ENCODE peak calls at places on chromosomes 16 and 17, in seven cellular contexts. U is HCT116, L is K562, T is HepG2, P is H1, K is SK-N-SH, X is GM12878. B is an unnamed sample.
A peak's percentile ranks its signal among the peaks of the same experiment; 100 is the strongest.

GRCh38 chr17:64736804-64737492 is 74.8 kb upstream of the SMURF2 start:
- DNase-seq in X (no peak), U (peak; percentile 61), K (peak; percentile 30), T (peak; percentile 51), P (peak; percentile 55), L (no peak), B (peak; percentile 64)

GRCh38 chr17:77343031-77343866 is 202.5 kb downstream of the SEC14L1 start:
- DNase-seq in U (no peak), T (no peak), X (no peak), K (no peak), L (no peak), P (no peak), B (no peak)

GRCh38 chr17:63477471-63478440 is 895 bp downstream of the ACE start:
- DNase-seq in P (no peak), X (no peak), U (no peak), K (peak; percentile 74), T (no peak), L (no peak), B (peak; percentile 53)

GRCh38 chr17:305090-305976 is 47.3 kb downstream of the RPH3AL start:
- DNase-seq in T (no peak), L (no peak), K (no peak), U (no peak), P (no peak), X (no peak), B (peak; percentile 29)

GRCh38 chr16:12917653-12918052 is 16.3 kb downstream of the SHISA9 start:
- DNase-seq in X (no peak), L (no peak), K (no peak), U (no peak), T (no peak), P (no peak), B (no peak)

GRCh38 chr17:72107100-72107499 is 13.7 kb upstream of the SOX9 start:
- DNase-seq in T (no peak), K (no peak), L (no peak), X (no peak), P (no peak), U (no peak), B (no peak)

GRCh38 chr17:65518256-65518655 is 43.2 kb downstream of the AXIN2 start:
- DNase-seq in P (no peak), X (no peak), K (no peak), L (no peak), U (no peak), T (no peak), B (no peak)

GRCh38 chr16:21218135-21218534 is 6.8 kb upstream of the ZP2 start:
- DNase-seq in X (no peak), T (peak; percentile 52), U (no peak), P (no peak), L (no peak), K (no peak), B (no peak)

GRCh38 chr16:73793286-73793685 is 503.3 kb upstream of the PSMD7 start:
- DNase-seq in L (no peak), K (no peak), P (no peak), U (no peak), X (no peak), T (no peak), B (no peak)

GRCh38 chr17:6545291-6545690 is 11.1 kb downstream of the PITPNM3 start:
- DNase-seq in K (no peak), T (no peak), U (no peak), L (no peak), P (no peak), X (no peak), B (no peak)

GRCh38 chr16:19840524-19841110 is 44.0 kb downstream of the GPRC5B start:
- DNase-seq in X (no peak), T (no peak), P (no peak), K (no peak), L (no peak), U (no peak), B (no peak)

GRCh38 chr17:60305141-60305540 is 86.8 kb downstream of the USP32 start:
- DNase-seq in L (no peak), U (no peak), T (peak; percentile 39), P (no peak), X (peak; percentile 59), K (no peak), B (no peak)

GRCh38 chr16:9739301-9739700 is 442.9 kb downstream of the GRIN2A start:
- DNase-seq in X (no peak), K (no peak), L (no peak), U (no peak), T (no peak), P (no peak), B (no peak)

GRCh38 chr17:35088647-35088910 is 25.1 kb upstream of the RFFL start:
- DNase-seq in K (no peak), P (peak; percentile 80), T (no peak), U (peak; percentile 42), X (no peak), L (peak; percentile 23), B (no peak)

GRCh38 chr16:63856537-63856936 is 1265.3 kb downstream of the CDH11 start:
- DNase-seq in X (no peak), L (no peak), K (no peak), U (no peak), P (no peak), T (no peak), B (no peak)

GRCh38 chr17:76497979-76498885 is 3.0 kb downstream of the RHBDF2 start:
- DNase-seq in K (peak; percentile 96), P (peak; percentile 59), L (no peak), X (no peak), U (no peak), T (peak; percentile 55), B (peak; percentile 73)

DNA sequence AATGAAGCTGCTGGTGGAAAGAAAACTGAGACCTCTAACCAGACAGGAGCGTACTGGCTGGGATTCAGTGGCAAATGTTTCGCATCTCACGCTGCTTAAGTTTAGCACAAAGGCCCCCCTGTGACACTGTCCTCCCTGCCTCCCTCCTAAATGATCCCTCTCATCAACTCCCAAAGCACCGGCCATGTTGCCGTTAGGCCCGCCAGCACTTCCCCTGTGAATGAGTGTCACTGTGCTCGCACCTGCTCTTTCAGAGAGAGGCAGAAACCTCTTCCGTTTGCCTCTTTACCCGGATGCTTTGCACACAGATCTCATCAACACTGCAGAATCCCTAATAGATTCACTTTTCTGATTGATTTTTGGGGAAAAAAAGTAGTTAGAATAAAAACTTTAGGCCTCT is 26.5 kb downstream of the MBTPS1 start:
- DNase-seq in U (no peak), X (no peak), K (no peak), T (no peak), L (no peak), P (no peak), B (no peak)
- TF ChIP-seq JUND in U (no peak), X (no peak), K (no peak), T (no peak), L (no peak), P (no peak), B (no peak)

GRCh38 chr17:73508057-73508930 is 136.0 kb downstream of the SDK2 start:
- DNase-seq in P (no peak), L (no peak), T (no peak), K (no peak), U (no peak), X (no peak), B (no peak)

GRCh38 chr17:73508931-73509605 is 135.2 kb downstream of the SDK2 start:
- DNase-seq in X (no peak), L (no peak), P (no peak), K (no peak), T (no peak), U (no peak), B (no peak)

GRCh38 chr17:73503560-73503959 is 140.7 kb downstream of the SDK2 start:
- DNase-seq in K (no peak), T (no peak), P (no peak), U (no peak), X (no peak), L (peak; percentile 53), B (no peak)

GRCh38 chr17:73510981-73511442 is 133.2 kb downstream of the SDK2 start:
- DNase-seq in L (no peak), U (no peak), P (no peak), X (no peak), T (no peak), K (peak; percentile 48), B (no peak)

DNA sequence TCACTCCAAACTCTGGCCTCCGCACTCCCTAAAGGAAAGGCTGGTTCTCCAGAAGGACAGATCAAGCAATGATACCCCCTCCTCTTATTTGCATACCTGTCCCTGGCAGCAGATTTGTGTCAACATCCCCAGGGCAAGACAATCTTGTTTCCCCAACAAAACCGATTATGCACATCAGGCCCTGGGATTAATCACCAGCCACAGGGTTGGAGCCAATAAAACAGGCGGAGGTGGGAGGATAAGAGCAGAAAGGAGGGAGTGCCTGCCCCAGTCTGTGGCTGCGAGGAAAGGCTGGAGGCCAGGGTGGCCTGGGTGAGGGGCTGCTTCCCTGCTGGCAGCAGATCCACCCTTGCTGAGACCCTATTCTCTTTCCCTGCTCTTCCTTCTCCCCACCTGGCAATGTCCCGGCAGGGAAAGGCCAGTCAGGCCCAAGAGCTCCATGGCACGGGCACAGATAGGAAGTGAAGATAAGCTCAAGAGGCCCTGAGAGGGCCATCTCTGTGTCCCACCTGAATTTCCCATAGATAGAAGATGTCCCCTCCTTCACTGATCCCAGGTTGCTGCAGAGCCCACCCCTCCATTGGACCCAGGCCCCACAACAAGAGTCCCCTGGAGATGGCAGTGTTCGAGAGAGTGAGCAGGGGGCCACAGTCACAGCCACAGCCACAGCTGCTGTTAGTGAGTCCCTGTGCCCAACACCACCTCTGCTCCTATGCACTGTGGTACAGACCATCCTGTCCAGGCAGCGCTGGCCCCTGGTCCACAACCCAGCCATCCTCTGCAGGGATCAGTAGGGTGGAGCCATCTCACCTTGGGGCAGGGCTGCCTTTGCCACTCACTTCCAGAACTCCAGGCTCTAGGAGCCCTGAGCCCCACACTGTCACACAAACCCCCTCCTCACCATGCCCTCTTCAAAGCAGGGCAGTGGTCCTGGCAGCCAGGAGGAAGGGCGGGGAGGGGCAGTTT is 137.5 kb downstream of the SDK2 start:
- DNase-seq in X (no peak), P (no peak), U (no peak), T (no peak), K (peak; percentile 83), L (no peak), B (no peak)
- TF ChIP-seq JUND in X (no peak), P (no peak), U (no peak), T (no peak), K (no peak), L (no peak), B (no peak)

GRCh38 chr17:30812218-30813177 is 12.0 kb downstream of the CRLF3 start:
- DNase-seq in K (no peak), P (no peak), X (no peak), T (no peak), L (no peak), U (no peak), B (no peak)
- TF ChIP-seq JUND in K (no peak), P (no peak), X (no peak), T (no peak), L (no peak), U (no peak), B (no peak)

GRCh38 chr17:31013844-31014243 is 43.0 kb downstream of the RNF135 start:
- DNase-seq in T (no peak), U (no peak), L (no peak), K (no peak), X (no peak), P (no peak), B (no peak)

GRCh38 chr17:31019004-31019403 is 48.2 kb downstream of the RNF135 start:
- DNase-seq in L (no peak), T (no peak), X (no peak), K (no peak), P (no peak), U (no peak), B (no peak)

DNA sequence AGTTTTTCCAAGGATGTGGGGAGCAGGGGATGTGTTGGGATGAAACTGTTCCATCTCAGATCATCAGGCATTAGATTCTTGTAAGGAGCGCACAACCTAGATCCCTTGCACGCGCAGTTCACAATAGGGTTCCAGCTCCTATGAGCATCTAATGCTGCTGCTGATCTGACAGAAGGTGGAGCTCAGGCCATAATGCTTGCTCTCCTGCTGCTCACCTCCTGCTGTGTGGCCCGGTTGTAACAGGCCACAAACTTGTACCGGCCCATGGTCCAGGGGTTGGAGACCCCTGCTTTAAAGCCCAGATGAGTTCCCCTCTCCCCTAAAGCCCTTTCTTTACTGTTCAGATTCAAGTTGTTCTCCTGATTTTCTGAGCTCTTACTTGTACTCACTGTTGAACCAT is 44.8 kb downstream of the RNF135 start:
- DNase-seq in L (no peak), T (no peak), X (no peak), K (no peak), U (no peak), P (no peak), B (peak; percentile 64)
- TF ChIP-seq JUND in L (no peak), T (no peak), X (no peak), K (no peak), U (no peak), P (no peak), B (no peak)